ENCODE peak calls at places on chromosomes 11 and 22, in five cellular contexts. C is A549, F is SK-N-SH, M is HCT116, O is IMR-90. K is an unnamed sample.

GRCh38 chr11:94854770-94855633 is 86.8 kb downstream of the AMOTL1 start:
- DNase-seq in C (no peak), F (no peak), M (no peak), O (no peak), K (no peak)

GRCh38 chr22:49083607-49084006 is 744.1 kb downstream of the BRD1 start:
- DNase-seq in C (no peak), F (no peak), M (no peak), O (no peak), K (no peak)

GRCh38 chr11:46050065-46050464 is 71.2 kb downstream of the PHF21A start:
- DNase-seq in C (no peak), F (no peak), M (peak), O (peak), K (peak)

GRCh38 chr11:45664376-45665205 is 831 bp downstream of the CHST1 start:
- DNase-seq in C (no peak), F (peak), M (no peak), O (no peak), K (no peak)

GRCh38 chr11:102007567-102008437 is 39.4 kb upstream of the CFAP300 start:
- DNase-seq in C (peak), F (peak), M (peak), O (peak), K (peak)

GRCh38 chr11:62879554-62879953 is 1.1 kb upstream of the SLC3A2 start:
- DNase-seq in C (no peak), F (no peak), M (no peak), O (no peak), K (no peak)

GRCh38 chr11:119419834-119420492 is 3.0 kb downstream of the THY1 start:
- DNase-seq in C (no peak), F (no peak), M (no peak), O (no peak), K (no peak)

GRCh38 chr22:35561796-35562526 is 21.3 kb downstream of the RASD2 start:
- DNase-seq in C (peak), F (no peak), M (peak), O (peak), K (no peak)

GRCh38 chr22:38412435-38413084 is 42.4 kb downstream of the KCNJ4 start:
- DNase-seq in C (peak), F (peak), M (no peak), O (no peak), K (no peak)

GRCh38 chr11:86942212-86942611 is 13.0 kb downstream of the FZD4 start:
- DNase-seq in C (no peak), F (no peak), M (no peak), O (peak), K (no peak)

GRCh38 chr22:22892096-22893052 is 4.8 kb downstream of the IGLL5 start:
- DNase-seq in C (no peak), F (no peak), M (no peak), O (no peak), K (no peak)

GRCh38 chr22:21628386-21629261 is 1.2 kb downstream of the YDJC start:
- DNase-seq in C (no peak), F (peak), M (no peak), O (no peak), K (no peak)
- TF ChIP-seq RAD21 in C (no peak), F (no peak), M (no peak), O (no peak), K (no peak)

DNA sequence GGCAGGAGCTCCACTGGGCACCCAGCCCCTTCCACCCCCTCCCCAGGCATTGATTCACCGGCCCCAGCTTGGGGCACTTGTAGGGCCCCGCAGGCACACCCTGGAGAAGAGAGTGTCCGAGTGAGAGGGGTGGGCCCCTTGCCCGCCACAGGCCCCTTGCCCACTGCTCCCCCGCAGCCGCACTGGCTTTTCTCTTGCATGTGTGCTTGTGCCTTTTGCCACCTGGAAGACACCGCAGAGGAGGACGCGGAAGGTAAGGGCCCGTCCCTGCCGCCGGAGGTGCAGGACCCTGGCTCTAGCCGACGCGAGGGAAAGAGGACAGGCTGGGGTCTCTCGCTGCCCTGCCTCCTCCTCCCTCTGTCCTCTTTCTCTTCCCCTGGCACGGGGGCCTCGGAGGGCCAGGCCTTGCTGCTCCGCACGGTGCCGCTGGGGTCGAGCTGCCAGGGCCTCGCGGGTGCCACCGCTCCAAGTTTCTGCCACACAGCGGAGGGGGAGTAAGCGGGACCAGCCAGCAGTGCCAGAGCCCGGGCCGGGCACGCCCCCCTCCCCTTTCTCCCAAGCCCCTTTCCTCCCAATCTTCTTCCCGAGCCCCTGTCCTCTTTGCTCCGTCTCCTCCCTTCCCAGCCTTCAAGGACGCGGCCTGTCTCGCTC is 9.5 kb downstream of the TNNT3 start:
- DNase-seq in C (no peak), F (peak), M (no peak), O (no peak), K (no peak)
- TF ChIP-seq RAD21 in C (no peak), F (no peak), M (no peak), O (no peak), K (no peak)

DNA sequence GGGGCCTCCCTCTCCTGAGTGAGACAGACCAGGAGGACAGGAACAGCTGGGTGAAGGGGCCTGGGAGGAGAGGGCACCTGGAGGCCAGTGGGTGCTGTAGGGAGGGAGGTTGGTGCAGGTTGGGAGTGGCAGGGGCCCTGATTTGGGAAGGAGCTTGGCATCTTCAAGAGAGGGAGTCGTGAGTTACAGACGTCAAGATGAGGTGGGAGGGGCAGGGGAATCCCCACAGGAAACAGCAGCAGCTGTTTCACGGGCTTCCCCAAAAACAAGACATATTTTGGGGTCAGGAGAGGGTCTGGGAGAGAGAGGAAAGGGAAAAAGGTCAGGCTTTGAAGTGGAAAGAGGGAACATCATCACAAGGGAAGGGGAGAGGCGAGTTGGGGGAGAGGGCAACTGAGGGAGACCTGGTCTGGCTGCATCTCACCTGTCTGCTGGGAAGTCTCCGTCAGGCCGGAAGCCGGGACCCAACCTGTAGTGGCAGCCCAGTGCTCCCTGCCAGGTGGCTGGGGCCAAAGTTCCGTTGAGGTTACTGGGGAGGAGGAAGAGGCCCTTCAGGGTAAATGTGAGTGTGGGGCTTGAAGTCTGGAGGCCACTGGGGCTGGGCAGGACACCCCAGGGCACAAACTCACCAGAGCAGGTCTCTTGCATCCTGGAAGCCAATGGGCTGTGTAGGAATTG is 4.4 kb downstream of the NAALADL1 start:
- DNase-seq in C (no peak), F (no peak), M (no peak), O (no peak), K (no peak)
- TF ChIP-seq RAD21 in C (no peak), F (no peak), M (no peak), O (no peak), K (no peak)

GRCh38 chr22:29827091-29827490 is 11.0 kb downstream of the ASCC2 start:
- DNase-seq in C (no peak), F (no peak), M (no peak), O (no peak), K (no peak)
- TF ChIP-seq RAD21 in C (no peak), F (no peak), M (no peak), O (no peak), K (no peak)

GRCh38 chr11:126930100-126930841 is 70.3 kb downstream of the KIRREL3 start:
- DNase-seq in C (no peak), F (no peak), M (no peak), O (no peak), K (no peak)
- TF ChIP-seq RAD21 in C (no peak), F (no peak), M (no peak), O (no peak), K (no peak)

DNA sequence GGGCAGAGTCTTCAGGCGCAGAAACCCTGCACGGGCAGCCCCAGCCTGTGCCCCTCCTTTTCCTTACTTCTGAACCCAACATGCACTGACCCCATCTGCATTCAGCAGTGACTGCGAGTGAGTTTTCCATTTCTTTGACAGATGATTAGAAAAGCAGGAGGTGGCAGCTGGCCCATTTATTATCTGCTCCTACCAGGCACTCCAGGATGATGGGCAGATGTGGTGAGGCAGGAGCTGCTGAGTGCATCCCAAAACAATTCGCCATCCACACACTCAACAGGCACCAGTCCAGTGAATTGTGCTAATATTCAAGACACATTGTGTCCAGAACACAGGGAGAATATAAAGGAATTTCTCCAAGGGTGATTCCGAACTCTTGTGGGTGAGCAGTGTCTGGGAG is 208.5 kb downstream of the TENM4 start:
- DNase-seq in C (no peak), F (peak), M (no peak), O (no peak), K (no peak)
- TF ChIP-seq RAD21 in C (no peak), F (no peak), M (no peak), O (no peak), K (no peak)

GRCh38 chr11:73286240-73286810 is 14.2 kb downstream of the P2RY6 start:
- DNase-seq in C (no peak), F (no peak), M (no peak), O (no peak), K (no peak)
- TF ChIP-seq RAD21 in C (no peak), F (no peak), M (no peak), O (no peak), K (no peak)

K was measured in HepG2.